ENCODE peak calls at places on chromosomes 1 and 21, in four cellular contexts. U is A549, Z is K562, R is HepG2. B is an unnamed sample.

GRCh38 chr1:230844561-230844960 is 23.8 kb downstream of the C1orf198 start:
- DNase-seq in U (no peak), Z (no peak), R (no peak), B (no peak)

GRCh38 chr1:183633676-183634343 is 1.8 kb downstream of the ARPC5 start:
- DNase-seq in U (peak; percentile 61), Z (no peak), R (peak; percentile 89), B (peak; percentile 95)

GRCh38 chr1:6248161-6248776 is 4.3 kb downstream of the HES3 start:
- DNase-seq in U (no peak), Z (no peak), R (no peak), B (no peak)

GRCh38 chr1:39671433-39671792 is 494 bp downstream of the NT5C1A start:
- DNase-seq in U (no peak), Z (peak; percentile 29), R (no peak), B (no peak)

GRCh38 chr1:89085781-89086180 is 20.8 kb upstream of the GBP1 start:
- DNase-seq in U (no peak), Z (peak; percentile 45), R (peak; percentile 52), B (peak; percentile 56)

GRCh38 chr1:157170677-157171515 is 32.7 kb upstream of the ETV3 start:
- DNase-seq in U (peak; percentile 51), Z (peak; percentile 35), R (peak; percentile 12), B (no peak)

GRCh38 chr21:44441041-44441400 is 14.3 kb upstream of the LRRC3 start:
- DNase-seq in U (no peak), Z (no peak), R (no peak), B (no peak)

GRCh38 chr1:112357467-112357866 is 38.5 kb upstream of the CTTNBP2NL start:
- DNase-seq in U (no peak), Z (no peak), R (no peak), B (no peak)

GRCh38 chr1:33347650-33347992 is 26.7 kb upstream of the A3GALT2 start:
- DNase-seq in U (peak; percentile 11), Z (no peak), R (peak; percentile 61), B (peak; percentile 27)

GRCh38 chr1:160773088-160773487 is 22.9 kb upstream of the LY9 start:
- DNase-seq in U (no peak), Z (no peak), R (no peak), B (no peak)

GRCh38 chr1:182556279-182556678 is 32.8 kb downstream of the RNASEL start:
- DNase-seq in U (no peak), Z (no peak), R (no peak), B (no peak)

GRCh38 chr1:170010443-170010842 is 64.1 kb downstream of the KIFAP3 start:
- DNase-seq in U (no peak), Z (peak; percentile 9), R (peak; percentile 44), B (peak; percentile 55)

GRCh38 chr21:44955803-44956175 is 16.0 kb downstream of the SLX9 start:
- DNase-seq in U (no peak), Z (no peak), R (no peak), B (no peak)

GRCh38 chr1:77036560-77036959 is 169.3 kb downstream of the ST6GALNAC5 start:
- DNase-seq in U (no peak), Z (peak; percentile 11), R (no peak), B (peak; percentile 56)

GRCh38 chr1:209670441-209671082 is 4.7 kb upstream of the G0S2 start:
- DNase-seq in U (no peak), Z (no peak), R (no peak), B (no peak)

GRCh38 chr1:218669431-218669830 is 324.3 kb downstream of the TGFB2 start:
- DNase-seq in U (no peak), Z (no peak), R (no peak), B (peak; percentile 42)

GRCh38 chr1:166947398-166948043 is 27.8 kb downstream of the ILDR2 start:
- DNase-seq in U (no peak), Z (peak; percentile 15), R (no peak), B (peak; percentile 28)

GRCh38 chr1:87853576-87854351 is 525.1 kb downstream of the LMO4 start:
- DNase-seq in U (no peak), Z (no peak), R (no peak), B (peak; percentile 54)

GRCh38 chr1:240344918-240345317 is 253.2 kb downstream of the FMN2 start:
- DNase-seq in U (no peak), Z (no peak), R (no peak), B (peak; percentile 61)

GRCh38 chr1:98405581-98406059 is 255.9 kb upstream of the SNX7 start:
- DNase-seq in U (no peak), Z (no peak), R (no peak), B (no peak)

GRCh38 chr1:35883681-35884155 is 709 bp downstream of the AGO1 start:
- DNase-seq in U (peak; percentile 36), Z (peak; percentile 82), R (peak; percentile 23), B (peak; percentile 16)

GRCh38 chr1:171738921-171739320 is 2.9 kb downstream of the VAMP4 start:
- DNase-seq in U (no peak), Z (no peak), R (no peak), B (peak; percentile 19)

GRCh38 chr1:1305300-1306069 is 2.2 kb downstream of the ACAP3 start:
- DNase-seq in U (no peak), Z (peak; percentile 85), R (peak; percentile 74), B (peak; percentile 71)

GRCh38 chr1:150194381-150195031 is 41.4 kb downstream of the ANP32E start:
- DNase-seq in U (no peak), Z (no peak), R (no peak), B (peak; percentile 66)

GRCh38 chr1:183945432-183946308 is 91.9 kb downstream of the COLGALT2 start:
- DNase-seq in U (no peak), Z (no peak), R (peak; percentile 28), B (no peak)

GRCh38 chr21:26777166-26777565 is 68.0 kb downstream of the ADAMTS1 start:
- DNase-seq in U (no peak), Z (no peak), R (no peak), B (peak; percentile 31)

GRCh38 chr1:172906778-172907592 is 143.8 kb downstream of the TNFSF18 start:
- DNase-seq in U (no peak), Z (peak; percentile 44), R (no peak), B (peak; percentile 93)

GRCh38 chr1:152185544-152186391 is 26.7 kb upstream of the RPTN start:
- DNase-seq in U (peak; percentile 44), Z (peak; percentile 68), R (peak; percentile 53), B (peak; percentile 64)

GRCh38 chr1:57296726-57297252 is 127.1 kb downstream of the DAB1 start:
- DNase-seq in U (no peak), Z (no peak), R (no peak), B (no peak)

GRCh38 chr1:84574936-84575335 is 696 bp upstream of the CTBS start:
- DNase-seq in U (no peak), Z (no peak), R (no peak), B (no peak)

GRCh38 chr1:7455796-7456568 is 315.1 kb upstream of the VAMP3 start:
- DNase-seq in U (no peak), Z (no peak), R (no peak), B (no peak)

GRCh38 chr1:52632732-52633290 is at the start of gene SHISAL2A:
- DNase-seq in U (no peak), Z (no peak), R (no peak), B (no peak)

GRCh38 chr1:115496904-115497527 is 144.8 kb upstream of the VANGL1 start:
- DNase-seq in U (peak; percentile 14), Z (no peak), R (no peak), B (peak; percentile 58)

GRCh38 chr1:3247521-3248031 is 178.6 kb downstream of the PRDM16 start:
- DNase-seq in U (no peak), Z (no peak), R (no peak), B (no peak)

GRCh38 chr1:39646232-39647081 is 7.0 kb upstream of the HEYL start:
- DNase-seq in U (no peak), Z (peak; percentile 56), R (no peak), B (peak; percentile 79)

GRCh38 chr1:162908236-162908635 is 47.3 kb upstream of the CCDC190 start:
- DNase-seq in U (no peak), Z (no peak), R (no peak), B (no peak)

GRCh38 chr21:33850985-33851384 is 64.6 kb downstream of the ATP5PO start:
- DNase-seq in U (no peak), Z (no peak), R (no peak), B (no peak)

GRCh38 chr1:242189591-242189990 is 190.7 kb upstream of the MAP1LC3C start:
- DNase-seq in U (peak; percentile 20), Z (no peak), R (no peak), B (no peak)

GRCh38 chr1:242184955-242185354 is 186.1 kb upstream of the MAP1LC3C start:
- DNase-seq in U (no peak), Z (no peak), R (no peak), B (no peak)

GRCh38 chr1:242185728-242186127 is 186.8 kb upstream of the MAP1LC3C start:
- DNase-seq in U (no peak), Z (no peak), R (no peak), B (no peak)

GRCh38 chr1:242187171-242187570 is 188.3 kb upstream of the MAP1LC3C start:
- DNase-seq in U (no peak), Z (no peak), R (no peak), B (no peak)

GRCh38 chr1:242187816-242188215 is 188.9 kb upstream of the MAP1LC3C start:
- DNase-seq in U (no peak), Z (no peak), R (no peak), B (no peak)
- TF ChIP-seq CEBPB in U (no peak), Z (no peak), R (no peak), B (no peak)

DNA sequence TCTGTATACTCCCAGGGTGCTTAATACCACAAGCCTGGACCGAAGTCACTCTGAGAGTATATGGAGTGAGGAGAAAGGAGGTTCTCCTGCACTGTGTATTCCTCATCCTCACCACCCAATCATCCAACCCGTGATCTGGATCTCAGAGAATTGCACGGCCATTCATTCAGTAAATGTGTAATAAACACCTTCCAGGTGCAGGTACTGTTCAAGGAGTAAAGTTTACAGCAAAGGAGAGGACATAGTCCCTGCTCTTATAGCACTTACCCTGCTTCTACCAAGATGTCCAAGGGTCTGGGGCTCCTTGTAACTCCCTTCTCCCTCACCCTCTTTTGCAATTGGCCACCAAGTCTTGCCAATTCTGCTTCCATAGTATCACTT is 139.2 kb upstream of the JUN start:
- DNase-seq in U (no peak), Z (no peak), R (no peak), B (no peak)
- TF ChIP-seq MAZ in U (no peak), Z (no peak), R (no peak), B (no peak)

GRCh38 chr1:165381745-165382530 is 25.4 kb upstream of the LMX1A start:
- DNase-seq in U (no peak), Z (no peak), R (no peak), B (no peak)

GRCh38 chr1:165387505-165387904 is 31.0 kb upstream of the LMX1A start:
- DNase-seq in U (no peak), Z (no peak), R (no peak), B (no peak)

GRCh38 chr1:165384016-165384415 is 27.5 kb upstream of the LMX1A start:
- DNase-seq in U (no peak), Z (no peak), R (no peak), B (no peak)

GRCh38 chr1:165387956-165388355 is 31.4 kb upstream of the LMX1A start:
- DNase-seq in U (no peak), Z (no peak), R (no peak), B (no peak)

GRCh38 chr1:165383067-165383466 is 26.6 kb upstream of the LMX1A start:
- DNase-seq in U (no peak), Z (no peak), R (no peak), B (peak; percentile 28)
- TF ChIP-seq CEBPB in U (no peak), Z (no peak), R (no peak), B (no peak)

DNA sequence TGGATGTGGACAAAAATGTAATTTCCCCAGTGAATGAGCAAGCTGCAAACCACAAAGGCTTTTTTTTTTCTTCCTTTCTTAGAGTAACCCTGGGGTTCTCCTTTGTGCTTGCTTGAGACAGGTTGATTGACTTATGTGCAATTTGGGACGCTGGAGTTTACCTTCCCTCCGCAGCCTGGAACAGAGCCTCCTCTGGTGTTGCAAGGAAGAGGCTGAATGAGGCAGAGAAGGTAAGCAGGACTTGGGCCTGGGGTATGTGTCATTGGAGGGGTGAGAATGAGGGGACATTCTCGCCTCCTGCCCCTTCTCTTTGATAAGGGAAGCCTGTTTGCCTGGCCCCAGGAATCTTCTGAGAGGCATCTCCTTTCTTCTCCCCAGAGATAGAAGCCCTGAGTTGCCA is 49.8 kb downstream of the NFASC start:
- DNase-seq in U (no peak), Z (no peak), R (no peak), B (no peak)
- TF ChIP-seq MAZ in U (no peak), Z (no peak), R (no peak), B (no peak)